ENCODE peak calls at places on chromosome 11, in seven cellular contexts. U, P, A, Y, S, D and W are unnamed samples.

GRCh38 chr11:131637469-131638175 is 267.2 kb downstream of the NTM start:
- DNase-seq in Y (no peak), P (no peak), D (peak), S (no peak), U (no peak), A (peak), W (no peak)

GRCh38 chr11:64373598-64373974 is 14.6 kb downstream of the RPS6KA4 start:
- DNase-seq in A (no peak), P (no peak), Y (no peak), D (no peak), S (no peak), U (no peak), W (no peak)

GRCh38 chr11:16184588-16184987 is 171.8 kb downstream of the SOX6 start:
- DNase-seq in S (no peak), D (peak), U (no peak), P (no peak), A (peak), Y (no peak), W (peak)

GRCh38 chr11:68651985-68652682 is 32.2 kb upstream of the GAL start:
- DNase-seq in S (no peak), Y (no peak), D (no peak), U (no peak), A (no peak), P (no peak), W (no peak)

GRCh38 chr11:107669893-107670601 is 41.8 kb downstream of the SLN start:
- DNase-seq in S (no peak), D (no peak), Y (no peak), U (no peak), A (no peak), P (no peak), W (no peak)

GRCh38 chr11:86978756-86979608 is 23.8 kb upstream of the FZD4 start:
- DNase-seq in P (no peak), U (no peak), Y (no peak), A (peak), D (peak), S (no peak), W (no peak)

GRCh38 chr11:11407065-11407737 is 54.2 kb upstream of the CSNK2A3 start:
- DNase-seq in D (no peak), S (peak), U (no peak), Y (no peak), P (no peak), A (no peak), W (peak)

GRCh38 chr11:32960553-32961164 is 55.0 kb upstream of the DEPDC7 start:
- DNase-seq in D (peak), S (no peak), Y (no peak), P (no peak), U (no peak), A (peak), W (no peak)

GRCh38 chr11:8709002-8709672 is 26.5 kb downstream of the RPL27A start:
- DNase-seq in S (no peak), P (no peak), A (peak), Y (peak), D (no peak), U (no peak), W (peak)